ENCODE peak calls at places on chromosome 17, in four cellular contexts. T is heart left ventricle; G is stimulated activated CD4-positive, alpha-beta T cell treated with anti-CD3 and anti-CD28 coated beads, Interleukin-4, amount 100 ng/mL, for 4 hours; Y is Right ventricle myocardium superior. Q is an unnamed sample.

GRCh38 chr17:67051837-67052236 is 7.5 kb downstream of the CACNG1 start:
- DNase-seq in Y (no peak), T (no peak), G (no peak), Q (no peak)

GRCh38 chr17:56762144-56762543 is 71.6 kb downstream of the C17orf67 start:
- DNase-seq in T (no peak), Y (no peak), G (no peak), Q (no peak)

GRCh38 chr17:77649717-77650211 is 308.7 kb upstream of the TNRC6C start:
- DNase-seq in T (no peak), G (no peak), Y (no peak), Q (no peak)

GRCh38 chr17:39365252-39365651 is 36.2 kb downstream of the FBXL20 start:
- DNase-seq in G (no peak), T (no peak), Y (no peak), Q (no peak)

GRCh38 chr17:4537451-4538235 is 17.5 kb downstream of the MYBBP1A start:
- DNase-seq in G (no peak), T (peak; percentile 69), Y (no peak), Q (no peak)

GRCh38 chr17:13698832-13699231 is 97.1 kb upstream of the HS3ST3A1 start:
- DNase-seq in Y (no peak), G (no peak), T (no peak), Q (no peak)

GRCh38 chr17:10802487-10803284 is 1.2 kb downstream of the TMEM238L start:
- DNase-seq in G (no peak), T (no peak), Y (no peak), Q (no peak)

GRCh38 chr17:43427362-43428043 is 28.7 kb downstream of the ARL4D start:
- DNase-seq in T (no peak), Y (no peak), G (no peak), Q (no peak)

GRCh38 chr17:43595466-43595865 is 49.3 kb upstream of the ETV4 start:
- DNase-seq in T (no peak), G (no peak), Y (no peak), Q (no peak)

Q was measured in T-helper 2 cell.